ENCODE peak calls at places on chromosomes 2 and 18, in four cellular contexts. R, C, O and H are unnamed samples.

GRCh38 chr2:140759431-140760156 is 1371.2 kb downstream of the LRP1B start:
- DNase-seq in R (peak), C (no peak), O (no peak), H (peak)

GRCh38 chr18:80009661-80010550 is 21.5 kb upstream of the TXNL4A start:
- DNase-seq in R (peak), C (no peak), O (no peak), H (no peak)

GRCh38 chr2:190668892-190669291 is 20.0 kb downstream of the NAB1 start:
- DNase-seq in R (peak), C (no peak), O (no peak), H (peak)

GRCh38 chr2:48733067-48733503 is 22.4 kb downstream of the LHCGR start:
- DNase-seq in R (no peak), C (no peak), O (no peak), H (no peak)

GRCh38 chr2:47639469-47639868 is 143.5 kb upstream of the MSH6 start:
- DNase-seq in R (no peak), C (no peak), O (no peak), H (no peak)

GRCh38 chr2:176924909-176925548 is 287.6 kb upstream of the HNRNPA3 start:
- DNase-seq in R (no peak), C (no peak), O (no peak), H (no peak)

GRCh38 chr2:15993232-15993610 is 52.9 kb downstream of the MYCN start:
- DNase-seq in R (no peak), C (no peak), O (no peak), H (no peak)

GRCh38 chr2:205403244-205403845 is 279.0 kb upstream of the NRP2 start:
- DNase-seq in R (no peak), C (no peak), O (no peak), H (no peak)

GRCh38 chr2:98463988-98464771 is 19.5 kb downstream of the INPP4A start:
- DNase-seq in R (no peak), C (no peak), O (no peak), H (no peak)

GRCh38 chr2:239355139-239355538 is 45.7 kb downstream of the HDAC4 start:
- DNase-seq in R (no peak), C (no peak), O (no peak), H (no peak)

GRCh38 chr2:127397568-127398238 is 9.9 kb upstream of the MAP3K2 start:
- DNase-seq in R (no peak), C (no peak), O (no peak), H (no peak)

GRCh38 chr2:39696072-39696471 is 30.4 kb downstream of the TMEM178A start:
- DNase-seq in R (peak), C (no peak), O (no peak), H (no peak)

GRCh38 chr18:5309888-5310470 is 14.5 kb upstream of the ZBTB14 start:
- DNase-seq in R (no peak), C (no peak), O (no peak), H (no peak)

GRCh38 chr18:47710451-47710850 is 220.0 kb downstream of the SMAD2 start:
- DNase-seq in R (no peak), C (no peak), O (no peak), H (no peak)

GRCh38 chr2:31284107-31284506 is 50.2 kb downstream of the EHD3 start:
- DNase-seq in R (no peak), C (no peak), O (no peak), H (no peak)